ENCODE peak calls at places on chromosome 12, in four cellular contexts. M, C, A and O are unnamed samples.

GRCh38 chr12:48022676-48023385 is 18.6 kb upstream of the COL2A1 start:
- DNase-seq in M (no peak), C (no peak), A (peak; percentile 44), O (no peak)

GRCh38 chr12:54658306-54659264 is 10.4 kb upstream of the DCD start:
- DNase-seq in M (peak; percentile 63), C (peak; percentile 15), A (peak; percentile 30), O (peak; percentile 60)

GRCh38 chr12:79983492-79983891 is 48.6 kb upstream of the PPP1R12A start:
- DNase-seq in M (no peak), C (no peak), A (no peak), O (no peak)

GRCh38 chr12:52007158-52007921 is 594 bp downstream of the TAMALIN start:
- DNase-seq in M (no peak), C (no peak), A (no peak), O (no peak)

GRCh38 chr12:113050808-113051207 is 5.7 kb upstream of the DTX1 start:
- DNase-seq in M (no peak), C (no peak), A (no peak), O (no peak)

GRCh38 chr12:46299846-46300245 is 31.0 kb upstream of the SLC38A1 start:
- DNase-seq in M (no peak), C (no peak), A (no peak), O (no peak)

GRCh38 chr12:54021006-54021405 is 7.2 kb upstream of the HOXC6 start:
- DNase-seq in M (no peak), C (no peak), A (no peak), O (no peak)

GRCh38 chr12:25783566-25783965 is 174.9 kb upstream of the RASSF8 start:
- DNase-seq in M (no peak), C (no peak), A (peak; percentile 67), O (no peak)

GRCh38 chr12:8662592-8662991 is at the start of gene MFAP5:
- DNase-seq in M (no peak), C (no peak), A (no peak), O (no peak)

GRCh38 chr12:16880864-16881285 is 274.9 kb upstream of the LMO3 start:
- DNase-seq in M (no peak), C (no peak), A (no peak), O (no peak)

GRCh38 chr12:117031843-117032592 is 67.2 kb downstream of the TESC start:
- DNase-seq in M (no peak), C (no peak), A (no peak), O (no peak)

GRCh38 chr12:95653761-95654546 is 102.7 kb upstream of the USP44 start:
- DNase-seq in M (no peak), C (no peak), A (peak; percentile 70), O (peak; percentile 13)

GRCh38 chr12:107903377-107904061 is 129.0 kb downstream of the ASCL4 start:
- DNase-seq in M (peak; percentile 92), C (no peak), A (no peak), O (no peak)

GRCh38 chr12:31874961-31875608 is 84.1 kb upstream of the RESF1 start:
- DNase-seq in M (no peak), C (no peak), A (no peak), O (no peak)

GRCh38 chr12:38158428-38159091 is 158.0 kb upstream of the ALG10B start:
- DNase-seq in M (no peak), C (no peak), A (no peak), O (no peak)

GRCh38 chr12:47817272-47818006 is 2.3 kb downstream of the HDAC7 start:
- DNase-seq in M (no peak), C (no peak), A (peak; percentile 50), O (no peak)

GRCh38 chr12:94322346-94322745 is 137.3 kb downstream of the CEP83 start:
- DNase-seq in M (no peak), C (no peak), A (no peak), O (no peak)

GRCh38 chr12:108410689-108411088 is 71.6 kb upstream of the CMKLR1 start:
- DNase-seq in M (no peak), C (no peak), A (no peak), O (no peak)

GRCh38 chr12:45989857-45990467 is 412 bp downstream of the SCAF11 start:
- DNase-seq in M (peak; percentile 41), C (no peak), A (peak; percentile 45), O (peak; percentile 19)

GRCh38 chr12:26833692-26834168 is 736 bp upstream of the ITPR2 start:
- DNase-seq in M (no peak), C (no peak), A (no peak), O (no peak)

GRCh38 chr12:1306096-1306495 is 288.3 kb downstream of the FBXL14 start:
- DNase-seq in M (no peak), C (no peak), A (no peak), O (no peak)

GRCh38 chr12:99810718-99811593 is 163.4 kb downstream of the GARIN6 start:
- DNase-seq in M (no peak), C (no peak), A (peak; percentile 9), O (peak; percentile 15)

GRCh38 chr12:112401903-112402498 is 7.4 kb downstream of the RPL6 start:
- DNase-seq in M (no peak), C (no peak), A (no peak), O (no peak)

GRCh38 chr12:29102739-29103138 is 46.3 kb upstream of the FAR2 start:
- DNase-seq in M (no peak), C (no peak), A (no peak), O (no peak)

GRCh38 chr12:94841171-94841570 is 162.3 kb downstream of the NDUFA12 start:
- DNase-seq in M (no peak), C (no peak), A (no peak), O (no peak)

GRCh38 chr12:102481705-102482104 is 1.3 kb upstream of the IGF1 start:
- DNase-seq in M (no peak), C (no peak), A (no peak), O (no peak)

GRCh38 chr12:12562016-12562483 is 613 bp downstream of the DUSP16 start:
- DNase-seq in M (peak; percentile 59), C (no peak), A (no peak), O (no peak)

GRCh38 chr12:46945591-46945990 is 119.8 kb upstream of the SLC38A4 start:
- DNase-seq in M (no peak), C (no peak), A (no peak), O (no peak)

GRCh38 chr12:79275631-79276030 is 411.1 kb downstream of the SYT1 start:
- DNase-seq in M (no peak), C (no peak), A (no peak), O (no peak)

GRCh38 chr12:28110329-28110728 is 79.9 kb upstream of the CCDC91 start:
- DNase-seq in M (no peak), C (no peak), A (no peak), O (no peak)

GRCh38 chr12:66552753-66553152 is 126.1 kb downstream of the GRIP1 start:
- DNase-seq in M (no peak), C (no peak), A (no peak), O (no peak)

GRCh38 chr12:65022960-65023359 is 98.1 kb downstream of the WIF1 start:
- DNase-seq in M (no peak), C (no peak), A (no peak), O (no peak)

GRCh38 chr12:103877934-103878510 is 37.0 kb upstream of the NT5DC3 start:
- DNase-seq in M (peak; percentile 63), C (no peak), A (peak; percentile 64), O (peak; percentile 64)

DNA sequence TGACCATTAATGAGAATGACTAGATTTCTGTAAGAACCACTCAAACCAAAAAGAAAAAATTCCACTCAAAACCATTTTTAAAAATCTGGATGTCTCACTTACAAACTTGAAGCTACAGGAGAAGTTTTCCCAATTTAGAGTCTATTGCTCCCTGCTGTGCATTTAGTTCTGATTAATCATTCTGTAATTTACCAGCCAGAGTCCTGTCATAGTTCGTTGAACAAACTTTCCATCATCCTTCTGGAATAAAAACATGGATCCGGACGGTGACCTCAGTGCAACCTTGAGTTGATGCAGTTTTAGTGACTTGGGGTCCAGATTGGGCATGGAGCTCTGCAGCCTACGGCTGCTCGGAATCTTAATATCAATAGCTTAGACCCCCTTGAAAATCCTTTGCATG is 73.4 kb downstream of the PRMT8 start:
- DNase-seq in M (no peak), C (no peak), A (no peak), O (no peak)
- TF ChIP-seq TCF7L2 in M (no peak), C (no peak), A (no peak), O (no peak)

GRCh38 chr12:110577717-110578521 is 5.2 kb downstream of the PPTC7 start:
- DNase-seq in M (no peak), C (no peak), A (no peak), O (peak; percentile 97)
- H3K4me3 ChIP-seq in M (no peak overlapping the region), C (no peak overlapping the region), A (no peak overlapping the region), O (peak overlapping the region; percentile 53)

GRCh38 chr12:121577443-121578180 is 3.2 kb downstream of the KDM2B start:
- DNase-seq in M (no peak), C (no peak), A (no peak), O (no peak)
- TF ChIP-seq TCF7L2 in M (no peak), C (no peak), A (no peak), O (no peak)

GRCh38 chr12:6891637-6892036 is 13.0 kb upstream of the LRRC23 start:
- DNase-seq in M (no peak), C (no peak), A (no peak), O (no peak)
- H3K4me3 ChIP-seq in M (peak overlapping the region; percentile 42), C (peak overlapping the region; percentile 76), A (peak overlapping the region; percentile 65), O (peak overlapping the region; percentile 13)

DNA sequence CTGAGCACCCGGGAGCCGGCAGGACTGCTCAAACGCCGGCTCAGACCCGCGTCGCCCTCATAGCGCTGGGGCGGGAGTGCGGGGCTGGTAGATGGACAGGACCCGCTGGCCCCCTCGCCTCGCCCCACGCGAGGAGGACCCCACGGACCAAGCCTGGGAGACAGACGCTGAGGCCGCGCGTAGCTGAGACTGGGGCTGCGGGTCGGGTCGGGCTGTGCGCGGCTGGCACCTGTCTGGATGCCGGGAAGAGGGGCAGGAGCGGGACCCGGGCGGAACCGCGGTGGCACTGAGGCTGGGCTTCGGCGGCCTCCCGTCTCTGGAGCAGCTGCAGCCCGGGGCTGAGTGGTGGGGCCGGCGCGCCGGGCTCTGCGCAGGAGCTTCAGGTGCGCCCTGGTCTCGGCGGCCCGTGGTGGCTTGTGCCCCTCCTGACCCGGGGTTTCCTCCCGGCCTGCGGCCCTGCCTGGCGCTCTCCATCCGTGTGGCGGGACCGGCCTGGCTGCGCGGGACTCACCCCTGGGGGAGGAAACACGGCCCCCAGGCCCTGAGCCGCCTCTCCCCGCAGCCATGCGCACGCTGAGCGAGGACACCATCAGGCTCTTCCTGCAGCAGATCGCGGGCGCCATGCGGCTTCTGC is 13.8 kb downstream of the ULK1 start:
- DNase-seq in M (no peak), C (no peak), A (no peak), O (no peak)
- TF ChIP-seq TCF7L2 in M (no peak), C (no peak), A (no peak), O (no peak)

GRCh38 chr12:57877876-57878275 is 31.3 kb upstream of the CTDSP2 start:
- DNase-seq in M (no peak), C (no peak), A (no peak), O (no peak)

GRCh38 chr12:57881035-57881973 is 34.8 kb upstream of the CTDSP2 start:
- DNase-seq in M (no peak), C (no peak), A (no peak), O (peak; percentile 19)

GRCh38 chr12:57874166-57875108 is 27.9 kb upstream of the CTDSP2 start:
- DNase-seq in M (no peak), C (no peak), A (no peak), O (no peak)

GRCh38 chr12:57872362-57872761 is 25.8 kb upstream of the CTDSP2 start:
- DNase-seq in M (peak; percentile 39), C (no peak), A (no peak), O (no peak)

GRCh38 chr12:57875753-57876547 is 29.4 kb upstream of the CTDSP2 start:
- DNase-seq in M (no peak), C (no peak), A (no peak), O (no peak)
- H3K4me3 ChIP-seq in M (no peak overlapping the region), C (no peak overlapping the region), A (no peak overlapping the region), O (no peak overlapping the region)

GRCh38 chr12:10501031-10501430 is 4.7 kb upstream of the EIF2S3B start:
- DNase-seq in M (no peak), C (peak; percentile 15), A (no peak), O (peak; percentile 2)
- TF ChIP-seq TCF7L2 in M (no peak), C (no peak), A (no peak), O (no peak)